ENCODE peak calls at places on chromosome 11, in nine cellular contexts. W is colonic mucosa, M is IMR-90, Y is psoas muscle, N is pancreas, O is AG10803, S is astrocyte of the spinal cord, D is fibroblast of pulmonary artery, L is fibroblast of lung. A is an unnamed sample.

GRCh38 chr11:133506551-133507094 is 25.7 kb downstream of the OPCML start:
- DNase-seq in W (no peak), M (no peak), Y (no peak), N (no peak), O (no peak), S (no peak), D (no peak), L (no peak), A (no peak)

GRCh38 chr11:67645521-67646457 is 4.7 kb downstream of the ACY3 start:
- DNase-seq in W (no peak), M (no peak), Y (no peak), N (peak; percentile 87), O (no peak), S (no peak), D (no peak), L (no peak), A (no peak)

GRCh38 chr11:134139873-134140331 is 71.0 kb downstream of the JAM3 start:
- DNase-seq in W (peak; percentile 61), M (peak; percentile 83), Y (peak; percentile 40), N (no peak), O (peak; percentile 85), S (peak; percentile 82), D (peak; percentile 92), L (peak; percentile 71), A (peak; percentile 26)

GRCh38 chr11:23732026-23732425 is 764.8 kb upstream of the LUZP2 start:
- DNase-seq in W (no peak), M (peak; percentile 65), Y (no peak), N (no peak), O (no peak), S (peak; percentile 59), D (peak; percentile 4), L (peak; percentile 71), A (no peak)

GRCh38 chr11:118921929-118922744 is 3.6 kb downstream of the BCL9L start:
- DNase-seq in W (peak; percentile 87), M (peak; percentile 56), Y (peak; percentile 89), N (peak; percentile 94), O (peak; percentile 91), S (no peak), D (peak; percentile 89), L (peak; percentile 66), A (no peak)

GRCh38 chr11:76685237-76685636 is 14.7 kb upstream of the LRRC32 start:
- DNase-seq in W (no peak), M (no peak), Y (no peak), N (no peak), O (no peak), S (no peak), D (no peak), L (no peak), A (no peak)

GRCh38 chr11:35539256-35539655 is 13.8 kb upstream of the PAMR1 start:
- DNase-seq in W (no peak), M (no peak), Y (no peak), N (no peak), O (peak; percentile 56), S (peak; percentile 5), D (peak; percentile 50), L (peak; percentile 47), A (no peak)

GRCh38 chr11:66339686-66340483 is 3.7 kb upstream of the RIN1 start:
- DNase-seq in W (no peak), M (no peak), Y (no peak), N (peak; percentile 14), O (no peak), S (no peak), D (no peak), L (no peak), A (no peak)

GRCh38 chr11:120128392-120129172 is 9.3 kb downstream of the TRIM29 start:
- DNase-seq in W (peak; percentile 90), M (peak; percentile 8), Y (peak; percentile 49), N (no peak), O (peak; percentile 76), S (peak; percentile 20), D (peak; percentile 12), L (peak; percentile 75), A (no peak)

GRCh38 chr11:3158131-3158591 is 6.9 kb downstream of the OSBPL5 start:
- DNase-seq in W (no peak), M (no peak), Y (peak; percentile 4), N (peak; percentile 14), O (no peak), S (no peak), D (no peak), L (no peak), A (no peak)

GRCh38 chr11:75269896-75270295 is 29.3 kb downstream of the TPBGL start:
- DNase-seq in W (no peak), M (no peak), Y (no peak), N (no peak), O (no peak), S (no peak), D (no peak), L (no peak), A (no peak)

GRCh38 chr11:45146072-45147016 is at the start of gene PRDM11:
- DNase-seq in W (peak; percentile 46), M (peak; percentile 72), Y (peak; percentile 87), N (peak; percentile 87), O (peak; percentile 82), S (peak; percentile 78), D (peak; percentile 79), L (peak; percentile 74), A (peak; percentile 21)

GRCh38 chr11:19187101-19187500 is 14.7 kb downstream of the CSRP3 start:
- DNase-seq in W (no peak), M (peak; percentile 58), Y (no peak), N (no peak), O (peak; percentile 17), S (peak; percentile 61), D (peak; percentile 26), L (peak; percentile 41), A (no peak)

GRCh38 chr11:22197139-22197893 is 4.4 kb downstream of the ANO5 start:
- DNase-seq in W (no peak), M (no peak), Y (no peak), N (no peak), O (no peak), S (no peak), D (no peak), L (no peak), A (no peak)

GRCh38 chr11:35730254-35730653 is 67.7 kb downstream of the TRIM44 start:
- DNase-seq in W (no peak), M (no peak), Y (no peak), N (no peak), O (no peak), S (no peak), D (no peak), L (no peak), A (no peak)

GRCh38 chr11:87215236-87215635 is 177.5 kb downstream of the TMEM135 start:
- DNase-seq in W (no peak), M (peak; percentile 6), Y (no peak), N (no peak), O (no peak), S (no peak), D (no peak), L (no peak), A (no peak)

GRCh38 chr11:128948583-128948982 is 5.9 kb upstream of the TP53AIP1 start:
- DNase-seq in W (no peak), M (no peak), Y (no peak), N (no peak), O (no peak), S (no peak), D (no peak), L (no peak), A (no peak)
- TF ChIP-seq CTCF in W (no peak), M (peak; percentile 10), Y (no peak), N (no peak), O (no peak), S (peak; percentile 22), D (no peak), L (peak; percentile 20), A (no peak)

DNA sequence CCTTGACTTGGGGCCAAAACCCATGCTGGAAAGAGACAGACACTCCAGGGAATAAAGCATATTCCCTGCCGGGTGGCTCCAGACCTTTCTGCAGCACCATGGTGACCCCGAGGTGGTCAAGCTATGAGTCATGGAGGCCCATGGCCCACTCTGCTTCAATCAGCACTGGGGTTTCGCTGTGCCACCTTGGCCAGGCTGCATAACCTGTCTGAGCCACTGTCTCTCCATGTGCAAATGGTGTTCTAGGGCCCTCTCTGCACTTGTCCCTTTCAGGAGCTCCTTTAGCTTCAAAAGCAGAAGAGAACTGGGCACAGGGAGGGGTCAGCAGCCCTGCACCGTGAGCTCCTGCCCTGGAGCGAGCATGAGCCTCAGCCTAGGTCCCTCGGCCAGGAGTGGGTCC is 410.1 kb downstream of the SHANK2 start:
- DNase-seq in W (no peak), M (no peak), Y (no peak), N (no peak), O (no peak), S (no peak), D (no peak), L (no peak), A (no peak)
- H3K4me3 ChIP-seq in W (no peak overlapping the region), M (no peak overlapping the region), Y (no peak overlapping the region), N (no peak overlapping the region), O (no peak overlapping the region), S (no peak overlapping the region), D (no peak overlapping the region), L (no peak overlapping the region), A (no peak overlapping the region)

GRCh38 chr11:125117429-125117828 is 6.0 kb upstream of the TMEM218 start:
- DNase-seq in W (no peak), M (no peak), Y (no peak), N (no peak), O (no peak), S (no peak), D (no peak), L (no peak), A (no peak)

GRCh38 chr11:125111341-125112234 is at the start of gene TMEM218:
- DNase-seq in W (peak; percentile 99), M (peak; percentile 99), Y (peak; percentile 100), N (peak; percentile 98), O (peak; percentile 99), S (peak; percentile 99), D (peak; percentile 100), L (peak; percentile 99), A (peak; percentile 90)

GRCh38 chr11:125112235-125112604 is 794 bp upstream of the TMEM218 start:
- DNase-seq in W (no peak), M (no peak), Y (no peak), N (no peak), O (no peak), S (no peak), D (no peak), L (no peak), A (no peak)

GRCh38 chr11:125110996-125111340 is 458 bp downstream of the TMEM218 start:
- DNase-seq in W (no peak), M (no peak), Y (no peak), N (no peak), O (peak; percentile 3), S (no peak), D (no peak), L (no peak), A (no peak)

DNA sequence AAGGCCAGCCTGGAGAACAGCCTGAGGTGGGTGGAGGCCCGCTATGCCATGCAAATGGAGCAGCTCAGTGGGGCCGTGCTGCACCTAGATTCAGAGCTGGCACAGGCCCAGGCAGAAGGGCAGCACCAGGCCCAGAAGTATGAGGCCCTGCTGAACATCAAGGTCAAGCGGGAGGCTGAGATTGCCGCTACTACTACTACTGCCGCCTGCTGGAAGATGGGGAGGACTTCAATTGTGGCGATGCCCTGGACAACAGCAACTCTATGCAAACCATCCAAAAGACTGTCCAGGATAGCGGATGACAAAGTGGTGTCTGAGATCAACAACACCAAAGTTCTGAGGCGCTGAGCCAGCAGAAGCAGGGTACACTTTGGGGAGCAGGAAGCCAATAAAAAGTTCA is 3.1 kb upstream of the TMEM218 start:
- DNase-seq in W (no peak), M (no peak), Y (no peak), N (no peak), O (peak; percentile 4), S (no peak), D (no peak), L (no peak), A (no peak)
- TF ChIP-seq CTCF in W (no peak), M (peak; percentile 1), Y (no peak), N (no peak), O (peak; percentile 24), S (peak; percentile 24), D (peak; percentile 34), L (no peak), A (no peak)

GRCh38 chr11:63766501-63767270 is 1.9 kb downstream of the ZFTA start:
- DNase-seq in W (peak; percentile 47), M (no peak), Y (no peak), N (peak; percentile 25), O (no peak), S (no peak), D (no peak), L (no peak), A (no peak)
- H3K4me3 ChIP-seq in W (peak overlapping the region; percentile 79), M (peak overlapping the region; percentile 59), Y (peak overlapping the region; percentile 87), N (no peak overlapping the region), O (peak overlapping the region; percentile 80), S (peak overlapping the region; percentile 89), D (peak overlapping the region; percentile 86), L (peak overlapping the region; percentile 88), A (peak overlapping the region; percentile 69)

A was measured in CD8-positive, alpha-beta T cell.